ENCODE peak calls at places on chromosomes 16 and 17, in four cellular contexts. I, O, Y and W are unnamed samples.

GRCh38 chr16:3519581-3519980 is 18.8 kb downstream of the CLUAP1 start:
- DNase-seq in I (no peak), O (no peak), Y (no peak), W (no peak)

GRCh38 chr17:3034578-3034920 is 28.9 kb downstream of the OR1D5 start:
- DNase-seq in I (no peak), O (no peak), Y (no peak), W (no peak)

GRCh38 chr16:68503334-68503733 is 35.8 kb upstream of the ZFP90 start:
- DNase-seq in Y (peak), I (no peak), O (no peak), W (no peak)

GRCh38 chr16:29860218-29860617 is 2.8 kb downstream of the CDIPT start:
- DNase-seq in I (no peak), O (no peak), Y (no peak), W (no peak)

GRCh38 chr17:47305302-47305923 is 18.3 kb upstream of the EFCAB13 start:
- DNase-seq in O (no peak), I (no peak), Y (peak), W (no peak)

GRCh38 chr16:6937641-6938040 is 395.0 kb upstream of the RBFOX1 start:
- DNase-seq in O (no peak), I (no peak), Y (no peak), W (no peak)

GRCh38 chr17:46063239-46063638 is 64.2 kb downstream of the STH start:
- DNase-seq in Y (peak), O (no peak), I (no peak), W (no peak)

GRCh38 chr16:84104231-84104630 is 12.5 kb downstream of the MBTPS1 start:
- DNase-seq in Y (no peak), I (no peak), O (no peak), W (no peak)

GRCh38 chr16:67470314-67470713 is 10.6 kb downstream of the ATP6V0D1 start:
- DNase-seq in O (no peak), Y (no peak), I (no peak), W (no peak)